ENCODE peak calls at places on chromosome 20, in ten cellular contexts. C, Z, S, L, I, O, Y, V, P and R are unnamed samples.
A peak's percentile ranks its signal among the peaks of the same experiment; 100 is the strongest.

GRCh38 chr20:63155266-63156165 is 60.4 kb downstream of the YTHDF1 start:
- DNase-seq in C (no peak), Z (no peak), S (no peak), L (no peak), I (no peak), O (no peak), Y (no peak), V (no peak), P (no peak), R (no peak)

GRCh38 chr20:15913661-15914060 is 659.6 kb downstream of the KIF16B start:
- DNase-seq in C (no peak), Z (no peak), S (no peak), L (no peak), I (no peak), O (no peak), Y (no peak), V (no peak), P (no peak), R (no peak)

GRCh38 chr20:51637241-51637640 is 94.7 kb upstream of the NFATC2 start:
- DNase-seq in C (no peak), Z (no peak), S (no peak), L (no peak), I (no peak), O (no peak), Y (no peak), V (no peak), P (no peak), R (no peak)

GRCh38 chr20:36145877-36146707 is 8.4 kb upstream of the EPB41L1 start:
- DNase-seq in C (peak; percentile 61), Z (no peak), S (no peak), L (no peak), I (no peak), O (no peak), Y (no peak), V (no peak), P (no peak), R (peak; percentile 77)

GRCh38 chr20:55632592-55632991 is 372.7 kb downstream of the CBLN4 start:
- DNase-seq in C (no peak), Z (no peak), S (no peak), L (no peak), I (no peak), O (no peak), Y (no peak), V (no peak), P (no peak), R (no peak)

GRCh38 chr20:17969884-17970409 is 1.1 kb downstream of the MGME1 start:
- DNase-seq in C (peak; percentile 78), Z (no peak), S (peak; percentile 53), L (no peak), I (peak; percentile 8), O (peak; percentile 22), Y (peak; percentile 48), V (no peak), P (peak; percentile 56), R (no peak)

GRCh38 chr20:63177785-63178444 is 38.0 kb downstream of the YTHDF1 start:
- DNase-seq in C (no peak), Z (no peak), S (no peak), L (no peak), I (no peak), O (no peak), Y (no peak), V (no peak), P (no peak), R (no peak)

GRCh38 chr20:41391587-41392001 is 25.0 kb upstream of the EMILIN3 start:
- DNase-seq in C (no peak), Z (no peak), S (peak; percentile 96), L (no peak), I (no peak), O (no peak), Y (no peak), V (no peak), P (no peak), R (no peak)

GRCh38 chr20:61744691-61745396 is 320.8 kb downstream of the TAF4 start:
- DNase-seq in C (no peak), Z (no peak), S (no peak), L (no peak), I (no peak), O (no peak), Y (no peak), V (no peak), P (no peak), R (no peak)

GRCh38 chr20:12928358-12928754 is 80.4 kb upstream of the SPTLC3 start:
- DNase-seq in C (no peak), Z (no peak), S (no peak), L (no peak), I (no peak), O (no peak), Y (no peak), V (no peak), P (no peak), R (no peak)

GRCh38 chr20:63013207-63013606 is 6.4 kb upstream of the BHLHE23 start:
- DNase-seq in C (no peak), Z (no peak), S (no peak), L (no peak), I (no peak), O (no peak), Y (no peak), V (no peak), P (no peak), R (no peak)

GRCh38 chr20:48846516-48847492 is 19.0 kb upstream of the PREX1 start:
- DNase-seq in C (peak; percentile 58), Z (no peak), S (peak; percentile 60), L (no peak), I (no peak), O (peak; percentile 57), Y (peak; percentile 67), V (no peak), P (peak; percentile 54), R (no peak)

GRCh38 chr20:34322267-34323105 is 19.3 kb upstream of the AHCY start:
- DNase-seq in C (peak; percentile 26), Z (no peak), S (no peak), L (no peak), I (no peak), O (no peak), Y (no peak), V (no peak), P (no peak), R (no peak)

GRCh38 chr20:41671143-41671542 is 53.0 kb upstream of the CHD6 start:
- DNase-seq in C (no peak), Z (no peak), S (no peak), L (no peak), I (no peak), O (no peak), Y (no peak), V (no peak), P (no peak), R (no peak)

GRCh38 chr20:4490595-4491280 is 231.0 kb upstream of the PRND start:
- DNase-seq in C (peak; percentile 68), Z (no peak), S (no peak), L (no peak), I (no peak), O (no peak), Y (no peak), V (no peak), P (no peak), R (no peak)

GRCh38 chr20:15475483-15475882 is 1097.8 kb downstream of the KIF16B start:
- DNase-seq in C (peak; percentile 83), Z (no peak), S (no peak), L (peak; percentile 73), I (no peak), O (no peak), Y (no peak), V (no peak), P (no peak), R (no peak)

GRCh38 chr20:33660035-33660684 is 2.0 kb upstream of the C20orf144 start:
- DNase-seq in C (no peak), Z (no peak), S (no peak), L (no peak), I (no peak), O (no peak), Y (no peak), V (no peak), P (no peak), R (no peak)

GRCh38 chr20:37856932-37857660 is 45.8 kb upstream of the VSTM2L start:
- DNase-seq in C (no peak), Z (no peak), S (peak; percentile 71), L (no peak), I (no peak), O (no peak), Y (no peak), V (no peak), P (peak; percentile 67), R (no peak)

GRCh38 chr20:25198663-25199363 is 3.3 kb downstream of the ENTPD6 start:
- DNase-seq in C (no peak), Z (no peak), S (no peak), L (no peak), I (no peak), O (no peak), Y (no peak), V (no peak), P (peak; percentile 39), R (no peak)

GRCh38 chr20:25031241-25031640 is 26.7 kb downstream of the ACSS1 start:
- DNase-seq in C (no peak), Z (no peak), S (no peak), L (no peak), I (no peak), O (no peak), Y (no peak), V (no peak), P (no peak), R (no peak)

GRCh38 chr20:38658879-38659612 is 57.4 kb downstream of the ARHGAP40 start:
- DNase-seq in C (peak; percentile 54), Z (peak; percentile 17), S (peak; percentile 62), L (no peak), I (no peak), O (no peak), Y (no peak), V (no peak), P (peak; percentile 57), R (no peak)

GRCh38 chr20:62823688-62824475 is 7.0 kb downstream of the COL9A3 start:
- DNase-seq in C (no peak), Z (no peak), S (peak; percentile 86), L (no peak), I (no peak), O (no peak), Y (no peak), V (no peak), P (peak; percentile 55), R (no peak)

GRCh38 chr20:36128463-36129176 is 25.9 kb upstream of the EPB41L1 start:
- DNase-seq in C (no peak), Z (no peak), S (no peak), L (no peak), I (no peak), O (no peak), Y (no peak), V (no peak), P (no peak), R (no peak)

GRCh38 chr20:37867289-37868195 is 35.4 kb upstream of the VSTM2L start:
- DNase-seq in C (no peak), Z (no peak), S (no peak), L (peak; percentile 29), I (no peak), O (no peak), Y (no peak), V (no peak), P (no peak), R (no peak)

GRCh38 chr20:59818911-59819310 is 114.5 kb downstream of the SYCP2 start:
- DNase-seq in C (no peak), Z (no peak), S (no peak), L (no peak), I (no peak), O (no peak), Y (peak; percentile 33), V (no peak), P (no peak), R (no peak)

GRCh38 chr20:22716824-22717351 is 132.5 kb upstream of the FOXA2 start:
- DNase-seq in C (peak; percentile 91), Z (no peak), S (no peak), L (peak; percentile 79), I (no peak), O (no peak), Y (no peak), V (no peak), P (no peak), R (no peak)

GRCh38 chr20:39398656-39399055 is 436.5 kb downstream of the DHX35 start:
- DNase-seq in C (no peak), Z (no peak), S (no peak), L (no peak), I (no peak), O (no peak), Y (no peak), V (no peak), P (peak; percentile 46), R (no peak)

GRCh38 chr20:62794007-62794724 is 2.1 kb upstream of the MRGBP start:
- DNase-seq in C (peak; percentile 98), Z (peak; percentile 95), S (peak; percentile 97), L (peak; percentile 99), I (peak; percentile 85), O (peak; percentile 93), Y (peak; percentile 95), V (peak; percentile 83), P (peak; percentile 96), R (peak; percentile 54)